ENCODE peak calls at places on chromosomes 2 and 18, in six cellular contexts. One of them, this sample, is unnamed.
A peak's percentile ranks its signal among the peaks of the same experiment; 100 is the strongest.

GRCh38 chr18:72672364-72673151 is 128.4 kb upstream of the CBLN2 start:
- DNase-seq in HCT116: no peak
- DNase-seq in nephron progenitor cell: peak; percentile 20
- DNase-seq in GM13976: peak; percentile 49
- DNase-seq in transverse colon: no peak
- DNase-seq in cardiac fibroblast: peak; percentile 57
- DNase-seq in this sample: no peak

GRCh38 chr2:191315365-191315752 is 70.2 kb downstream of the MYO1B start:
- DNase-seq in HCT116: no peak
- DNase-seq in nephron progenitor cell: no peak
- DNase-seq in GM13976: no peak
- DNase-seq in transverse colon: no peak
- DNase-seq in cardiac fibroblast: no peak
- DNase-seq in this sample: no peak

GRCh38 chr2:114001936-114002335 is 112.0 kb downstream of the ACTR3 start:
- DNase-seq in HCT116: no peak
- DNase-seq in nephron progenitor cell: no peak
- DNase-seq in GM13976: no peak
- DNase-seq in transverse colon: no peak
- DNase-seq in cardiac fibroblast: no peak
- DNase-seq in this sample: no peak

GRCh38 chr2:32895424-32895823 is 51.3 kb upstream of the LTBP1 start:
- DNase-seq in HCT116: no peak
- DNase-seq in nephron progenitor cell: no peak
- DNase-seq in GM13976: no peak
- DNase-seq in transverse colon: no peak
- DNase-seq in cardiac fibroblast: peak; percentile 37
- DNase-seq in this sample: no peak

GRCh38 chr18:48032876-48033769 is 102.7 kb upstream of the SMAD2 start:
- DNase-seq in HCT116: no peak
- DNase-seq in nephron progenitor cell: no peak
- DNase-seq in GM13976: no peak
- DNase-seq in transverse colon: no peak
- DNase-seq in cardiac fibroblast: peak; percentile 59
- DNase-seq in this sample: no peak

GRCh38 chr2:54455584-54456525 is at the start of gene SPTBN1:
- DNase-seq in HCT116: peak; percentile 61
- DNase-seq in nephron progenitor cell: peak; percentile 90
- DNase-seq in GM13976: peak; percentile 69
- DNase-seq in transverse colon: peak; percentile 77
- DNase-seq in cardiac fibroblast: peak; percentile 90
- DNase-seq in this sample: peak; percentile 81

GRCh38 chr2:65325066-65325465 is 97.4 kb downstream of the ACTR2 start:
- DNase-seq in HCT116: no peak
- DNase-seq in nephron progenitor cell: no peak
- DNase-seq in GM13976: no peak
- DNase-seq in transverse colon: no peak
- DNase-seq in cardiac fibroblast: no peak
- DNase-seq in this sample: no peak

GRCh38 chr18:10067670-10068659 is 154.1 kb downstream of the VAPA start:
- DNase-seq in HCT116: no peak
- DNase-seq in nephron progenitor cell: no peak
- DNase-seq in GM13976: no peak
- DNase-seq in transverse colon: no peak
- DNase-seq in cardiac fibroblast: no peak
- DNase-seq in this sample: no peak

GRCh38 chr2:132562245-132562644 is 107.8 kb downstream of the LYPD1 start:
- DNase-seq in HCT116: no peak
- DNase-seq in nephron progenitor cell: no peak
- DNase-seq in GM13976: no peak
- DNase-seq in transverse colon: no peak
- DNase-seq in cardiac fibroblast: peak; percentile 27
- DNase-seq in this sample: no peak

GRCh38 chr2:48755473-48755872 is at the start of gene LHCGR:
- DNase-seq in HCT116: no peak
- DNase-seq in nephron progenitor cell: peak; percentile 58
- DNase-seq in GM13976: no peak
- DNase-seq in transverse colon: no peak
- DNase-seq in cardiac fibroblast: no peak
- DNase-seq in this sample: peak; percentile 22

GRCh38 chr2:109498906-109499305 is 114.9 kb downstream of the SEPTIN10 start:
- DNase-seq in HCT116: no peak
- DNase-seq in nephron progenitor cell: no peak
- DNase-seq in GM13976: no peak
- DNase-seq in transverse colon: no peak
- DNase-seq in cardiac fibroblast: no peak
- DNase-seq in this sample: no peak

GRCh38 chr2:184692137-184692734 is 93.9 kb downstream of the ZNF804A start:
- DNase-seq in HCT116: no peak
- DNase-seq in nephron progenitor cell: no peak
- DNase-seq in GM13976: no peak
- DNase-seq in transverse colon: no peak
- DNase-seq in cardiac fibroblast: peak; percentile 7
- DNase-seq in this sample: no peak

GRCh38 chr2:182302174-182302573 is 124.7 kb downstream of the PDE1A start:
- DNase-seq in HCT116: no peak
- DNase-seq in nephron progenitor cell: no peak
- DNase-seq in GM13976: no peak
- DNase-seq in transverse colon: no peak
- DNase-seq in cardiac fibroblast: peak; percentile 75
- DNase-seq in this sample: no peak

GRCh38 chr2:177161741-177162440 is 50.7 kb upstream of the HNRNPA3 start:
- DNase-seq in HCT116: no peak
- DNase-seq in nephron progenitor cell: no peak
- DNase-seq in GM13976: no peak
- DNase-seq in transverse colon: no peak
- DNase-seq in cardiac fibroblast: peak; percentile 64
- DNase-seq in this sample: no peak

GRCh38 chr2:224584768-224585204 is 377 bp downstream of the CUL3 start:
- DNase-seq in HCT116: no peak
- DNase-seq in nephron progenitor cell: no peak
- DNase-seq in GM13976: peak; percentile 75
- DNase-seq in transverse colon: peak; percentile 58
- DNase-seq in cardiac fibroblast: peak; percentile 32
- DNase-seq in this sample: peak; percentile 34

GRCh38 chr2:42238644-42239288 is 69.6 kb downstream of the EML4 start:
- DNase-seq in HCT116: peak; percentile 6
- DNase-seq in nephron progenitor cell: peak; percentile 37
- DNase-seq in GM13976: no peak
- DNase-seq in transverse colon: peak; percentile 60
- DNase-seq in cardiac fibroblast: peak; percentile 38
- DNase-seq in this sample: no peak

GRCh38 chr2:102592601-102593000 is 26.8 kb upstream of the SLC9A2 start:
- DNase-seq in HCT116: no peak
- DNase-seq in nephron progenitor cell: no peak
- DNase-seq in GM13976: no peak
- DNase-seq in transverse colon: peak; percentile 54
- DNase-seq in cardiac fibroblast: peak; percentile 44
- DNase-seq in this sample: no peak

GRCh38 chr2:207086136-207086535 is 79.6 kb downstream of the KLF7 start:
- DNase-seq in HCT116: no peak
- DNase-seq in nephron progenitor cell: no peak
- DNase-seq in GM13976: no peak
- DNase-seq in transverse colon: no peak
- DNase-seq in cardiac fibroblast: no peak
- DNase-seq in this sample: no peak

GRCh38 chr2:144162652-144163051 is 357.3 kb downstream of the ZEB2 start:
- DNase-seq in HCT116: peak; percentile 7
- DNase-seq in nephron progenitor cell: no peak
- DNase-seq in GM13976: peak; percentile 11
- DNase-seq in transverse colon: peak; percentile 25
- DNase-seq in cardiac fibroblast: peak; percentile 16
- DNase-seq in this sample: peak; percentile 8

GRCh38 chr18:13232060-13232917 is 13.7 kb downstream of the LDLRAD4 start:
- DNase-seq in HCT116: no peak
- DNase-seq in nephron progenitor cell: no peak
- DNase-seq in GM13976: no peak
- DNase-seq in transverse colon: no peak
- DNase-seq in cardiac fibroblast: no peak
- DNase-seq in this sample: no peak

GRCh38 chr2:147860009-147860408 is 15.2 kb downstream of the ACVR2A start:
- DNase-seq in HCT116: no peak
- DNase-seq in nephron progenitor cell: no peak
- DNase-seq in GM13976: no peak
- DNase-seq in transverse colon: no peak
- DNase-seq in cardiac fibroblast: no peak
- DNase-seq in this sample: no peak

GRCh38 chr18:58416704-58417683 is 211.9 kb downstream of the ALPK2 start:
- DNase-seq in HCT116: no peak
- DNase-seq in nephron progenitor cell: no peak
- DNase-seq in GM13976: no peak
- DNase-seq in transverse colon: no peak
- DNase-seq in cardiac fibroblast: peak; percentile 75
- DNase-seq in this sample: no peak

GRCh38 chr18:77014538-77014937 is 118.0 kb downstream of the MBP start:
- DNase-seq in HCT116: no peak
- DNase-seq in nephron progenitor cell: no peak
- DNase-seq in GM13976: no peak
- DNase-seq in transverse colon: no peak
- DNase-seq in cardiac fibroblast: no peak
- DNase-seq in this sample: no peak

GRCh38 chr2:47503481-47504070 is 100.6 kb downstream of the MSH2 start:
- DNase-seq in HCT116: no peak
- DNase-seq in nephron progenitor cell: no peak
- DNase-seq in GM13976: no peak
- DNase-seq in transverse colon: no peak
- DNase-seq in cardiac fibroblast: no peak
- DNase-seq in this sample: no peak

GRCh38 chr2:150517951-150518680 is 30.6 kb upstream of the RND3 start:
- DNase-seq in HCT116: no peak
- DNase-seq in nephron progenitor cell: no peak
- DNase-seq in GM13976: no peak
- DNase-seq in transverse colon: no peak
- DNase-seq in cardiac fibroblast: peak; percentile 84
- DNase-seq in this sample: no peak

GRCh38 chr2:98775146-98775988 is 44.4 kb upstream of the MGAT4A start:
- DNase-seq in HCT116: no peak
- DNase-seq in nephron progenitor cell: no peak
- DNase-seq in GM13976: no peak
- DNase-seq in transverse colon: no peak
- DNase-seq in cardiac fibroblast: no peak
- DNase-seq in this sample: no peak

GRCh38 chr2:190867182-190867581 is 13.4 kb upstream of the GLS start:
- DNase-seq in HCT116: no peak
- DNase-seq in nephron progenitor cell: no peak
- DNase-seq in GM13976: no peak
- DNase-seq in transverse colon: no peak
- DNase-seq in cardiac fibroblast: peak; percentile 53
- DNase-seq in this sample: no peak

GRCh38 chr18:24388975-24389374 is 8.6 kb downstream of the OSBPL1A start:
- DNase-seq in HCT116: no peak
- DNase-seq in nephron progenitor cell: no peak
- DNase-seq in GM13976: no peak
- DNase-seq in transverse colon: no peak
- DNase-seq in cardiac fibroblast: no peak
- DNase-seq in this sample: no peak
- TF ChIP-seq CTCF in HCT116: no peak
- TF ChIP-seq CTCF in nephron progenitor cell: no peak
- TF ChIP-seq CTCF in GM13976: no peak
- TF ChIP-seq CTCF in transverse colon: no peak
- TF ChIP-seq CTCF in cardiac fibroblast: no peak
- TF ChIP-seq CTCF in this sample: no peak

DNA sequence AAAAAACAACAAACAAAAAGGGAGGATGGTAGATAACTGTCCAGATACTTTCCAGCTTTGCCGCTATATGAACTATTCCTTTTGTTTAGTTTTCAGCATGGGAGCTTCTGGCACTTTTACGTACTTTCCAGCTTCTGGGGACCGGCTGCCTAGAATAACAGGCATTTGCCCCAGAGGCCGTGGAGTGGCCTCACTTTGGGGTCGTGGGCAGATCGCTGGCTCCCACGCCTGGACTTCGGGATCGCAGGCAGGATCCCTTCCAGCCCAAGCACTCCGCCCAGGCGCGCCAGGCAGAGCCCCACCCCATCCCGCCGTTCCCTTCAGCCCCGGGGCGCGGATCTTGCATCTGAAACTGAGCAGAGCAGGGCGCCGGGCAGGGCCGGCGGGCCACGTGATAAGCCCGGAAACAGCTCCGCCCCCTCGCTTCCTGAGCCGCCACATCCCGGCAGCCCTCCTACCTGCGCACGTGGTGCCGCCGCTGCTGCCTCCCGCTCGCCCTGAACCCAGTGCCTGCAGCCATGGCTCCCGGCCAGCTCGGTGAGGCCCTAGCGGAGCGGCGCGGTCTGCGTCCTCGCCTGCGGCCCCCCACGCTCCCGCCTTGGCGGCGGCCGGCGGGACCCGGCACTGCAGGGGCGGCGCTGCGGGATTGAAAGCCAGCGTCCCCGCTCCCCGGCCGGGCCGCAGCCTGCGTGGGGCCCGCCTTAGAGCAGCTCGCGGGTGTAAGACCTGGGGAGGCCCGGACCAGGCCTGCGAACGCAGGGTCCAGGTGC is at the start of gene ATIC:
- DNase-seq in HCT116: peak; percentile 85
- DNase-seq in nephron progenitor cell: peak; percentile 92
- DNase-seq in GM13976: peak; percentile 96
- DNase-seq in transverse colon: peak; percentile 97
- DNase-seq in cardiac fibroblast: peak; percentile 94
- DNase-seq in this sample: peak; percentile 81
- TF ChIP-seq CTCF in HCT116: no peak
- TF ChIP-seq CTCF in nephron progenitor cell: no peak
- TF ChIP-seq CTCF in GM13976: no peak
- TF ChIP-seq CTCF in transverse colon: peak; percentile 3
- TF ChIP-seq CTCF in cardiac fibroblast: no peak
- TF ChIP-seq CTCF in this sample: no peak

GRCh38 chr18:61414116-61414515 is 80.9 kb downstream of the CDH20 start:
- DNase-seq in HCT116: no peak
- DNase-seq in nephron progenitor cell: no peak
- DNase-seq in GM13976: no peak
- DNase-seq in transverse colon: no peak
- DNase-seq in cardiac fibroblast: no peak
- DNase-seq in this sample: no peak
- TF ChIP-seq CTCF in HCT116: no peak
- TF ChIP-seq CTCF in nephron progenitor cell: no peak
- TF ChIP-seq CTCF in GM13976: no peak
- TF ChIP-seq CTCF in transverse colon: no peak
- TF ChIP-seq CTCF in cardiac fibroblast: no peak
- TF ChIP-seq CTCF in this sample: no peak

GRCh38 chr2:55958756-55959155 is 35.2 kb upstream of the EFEMP1 start:
- DNase-seq in HCT116: no peak
- DNase-seq in nephron progenitor cell: no peak
- DNase-seq in GM13976: no peak
- DNase-seq in transverse colon: no peak
- DNase-seq in cardiac fibroblast: no peak
- DNase-seq in this sample: no peak

GRCh38 chr2:55957142-55957541 is 33.6 kb upstream of the EFEMP1 start:
- DNase-seq in HCT116: no peak
- DNase-seq in nephron progenitor cell: no peak
- DNase-seq in GM13976: no peak
- DNase-seq in transverse colon: no peak
- DNase-seq in cardiac fibroblast: no peak
- DNase-seq in this sample: no peak

GRCh38 chr2:55952415-55952814 is 28.8 kb upstream of the EFEMP1 start:
- DNase-seq in HCT116: no peak
- DNase-seq in nephron progenitor cell: no peak
- DNase-seq in GM13976: no peak
- DNase-seq in transverse colon: no peak
- DNase-seq in cardiac fibroblast: no peak
- DNase-seq in this sample: no peak

GRCh38 chr2:55951533-55951932 is 28.0 kb upstream of the EFEMP1 start:
- DNase-seq in HCT116: no peak
- DNase-seq in nephron progenitor cell: no peak
- DNase-seq in GM13976: no peak
- DNase-seq in transverse colon: no peak
- DNase-seq in cardiac fibroblast: no peak
- DNase-seq in this sample: no peak

GRCh38 chr2:55954306-55955035 is 30.9 kb upstream of the EFEMP1 start:
- DNase-seq in HCT116: no peak
- DNase-seq in nephron progenitor cell: no peak
- DNase-seq in GM13976: no peak
- DNase-seq in transverse colon: no peak
- DNase-seq in cardiac fibroblast: peak; percentile 88
- DNase-seq in this sample: no peak
- TF ChIP-seq CTCF in HCT116: no peak
- TF ChIP-seq CTCF in nephron progenitor cell: no peak
- TF ChIP-seq CTCF in GM13976: no peak
- TF ChIP-seq CTCF in transverse colon: no peak
- TF ChIP-seq CTCF in cardiac fibroblast: peak; percentile 2
- TF ChIP-seq CTCF in this sample: no peak

This sample was measured in progenitor cell of endocrine pancreas.